ENCODE peak calls at places on chromosomes 16 and 17, in five cellular contexts. L is sciatic nerve; O is foreskin keratinocyte; E is vagina; I is CD4-positive, CD25-positive, alpha-beta regulatory T cell. V is an unnamed sample.

GRCh38 chr16:84739349-84740124 is 39.7 kb downstream of the USP10 start:
- DNase-seq in L (no peak), O (no peak), E (no peak), I (no peak), V (no peak)

GRCh38 chr17:29590979-29591736 is 1.7 kb upstream of the GIT1 start:
- DNase-seq in L (peak), O (peak), E (no peak), I (peak), V (peak)

GRCh38 chr17:2545393-2545792 is 33.7 kb upstream of the METTL16 start:
- DNase-seq in L (no peak), O (no peak), E (no peak), I (no peak), V (no peak)

GRCh38 chr16:24539850-24540484 is 601 bp downstream of the RBBP6 start:
- DNase-seq in L (peak), O (no peak), E (no peak), I (no peak), V (no peak)

GRCh38 chr16:81905277-81905676 is 106.0 kb downstream of the SDR42E1 start:
- DNase-seq in L (no peak), O (no peak), E (no peak), I (no peak), V (no peak)

GRCh38 chr17:81581758-81582157 is 29.6 kb upstream of the FAAP100 start:
- DNase-seq in L (no peak), O (no peak), E (no peak), I (no peak), V (no peak)

GRCh38 chr17:50168319-50168718 is 2.5 kb downstream of the SGCA start:
- DNase-seq in L (no peak), O (no peak), E (no peak), I (no peak), V (no peak)

GRCh38 chr17:81420769-81421462 is 25.7 kb downstream of the BAHCC1 start:
- DNase-seq in L (no peak), O (no peak), E (no peak), I (no peak), V (no peak)

GRCh38 chr16:73028263-73028662 is 19.7 kb downstream of the ZFHX3 start:
- DNase-seq in L (peak), O (no peak), E (no peak), I (no peak), V (no peak)

GRCh38 chr16:88940196-88941050 is 36.6 kb downstream of the CBFA2T3 start:
- DNase-seq in L (no peak), O (no peak), E (no peak), I (no peak), V (peak)

GRCh38 chr17:4232168-4232813 is 31.5 kb downstream of the ANKFY1 start:
- DNase-seq in L (no peak), O (peak), E (no peak), I (peak), V (no peak)

GRCh38 chr17:40316571-40317344 is 7.8 kb downstream of the RARA start:
- DNase-seq in L (no peak), O (peak), E (no peak), I (no peak), V (peak)

GRCh38 chr17:80123791-80124190 is 22.4 kb downstream of the GAA start:
- DNase-seq in L (peak), O (peak), E (no peak), I (no peak), V (no peak)

GRCh38 chr17:2484876-2485275 is 26.8 kb downstream of the METTL16 start:
- DNase-seq in L (no peak), O (peak), E (no peak), I (no peak), V (peak)

GRCh38 chr16:8958344-8958808 is 5.3 kb downstream of the USP7 start:
- DNase-seq in L (no peak), O (no peak), E (no peak), I (no peak), V (no peak)

GRCh38 chr17:27315322-27315721 is 21.4 kb downstream of the WSB1 start:
- DNase-seq in L (peak), O (peak), E (no peak), I (no peak), V (no peak)

GRCh38 chr17:1871743-1872142 is 41.9 kb downstream of the RPA1 start:
- DNase-seq in L (no peak), O (no peak), E (no peak), I (peak), V (no peak)

GRCh38 chr17:10738516-10739258 is 8.9 kb upstream of the TMEM220 start:
- DNase-seq in L (no peak), O (no peak), E (no peak), I (no peak), V (no peak)

GRCh38 chr17:39197380-39198185 is at the start of gene CACNB1:
- DNase-seq in L (peak), O (peak), E (no peak), I (peak), V (peak)

GRCh38 chr17:72945468-72945867 is 147.0 kb downstream of the SLC39A11 start:
- DNase-seq in L (no peak), O (no peak), E (no peak), I (no peak), V (no peak)

GRCh38 chr16:31038993-31039392 is 5.6 kb downstream of the STX4 start:
- DNase-seq in L (no peak), O (no peak), E (no peak), I (no peak), V (no peak)

GRCh38 chr16:1998360-1998835 is 8.6 kb downstream of the SYNGR3 start:
- DNase-seq in L (no peak), O (no peak), E (no peak), I (no peak), V (no peak)

GRCh38 chr17:5522476-5522875 is 36.1 kb downstream of the MIS12 start:
- DNase-seq in L (no peak), O (no peak), E (no peak), I (no peak), V (no peak)

GRCh38 chr16:69741951-69742904 is 12.5 kb downstream of the NOB1 start:
- DNase-seq in L (peak), O (peak), E (no peak), I (no peak), V (peak)

GRCh38 chr16:74505011-74505410 is 83.7 kb upstream of the CLEC18B start:
- DNase-seq in L (no peak), O (no peak), E (no peak), I (no peak), V (no peak)

GRCh38 chr16:677306-678190 is 2.1 kb downstream of the RHBDL1 start:
- DNase-seq in L (no peak), O (no peak), E (no peak), I (no peak), V (no peak)

GRCh38 chr16:70710422-70711210 is 24.8 kb upstream of the MTSS2 start:
- DNase-seq in L (no peak), O (no peak), E (no peak), I (no peak), V (no peak)

GRCh38 chr17:37824534-37825485 is 80.0 kb upstream of the HNF1B start:
- DNase-seq in L (no peak), O (peak), E (no peak), I (no peak), V (no peak)

GRCh38 chr17:2095536-2095910 is 40.6 kb downstream of the HIC1 start:
- DNase-seq in L (no peak), O (no peak), E (no peak), I (no peak), V (no peak)

GRCh38 chr16:27237229-27238015 is 31.1 kb downstream of the NSMCE1 start:
- DNase-seq in L (peak), O (no peak), E (no peak), I (peak), V (peak)

GRCh38 chr17:8125196-8125946 is 1.5 kb upstream of the HES7 start:
- DNase-seq in L (peak), O (peak), E (no peak), I (peak), V (peak)

GRCh38 chr17:32899240-32900013 is 22.5 kb upstream of the MYO1D start:
- DNase-seq in L (no peak), O (no peak), E (no peak), I (no peak), V (no peak)

GRCh38 chr17:37261286-37261685 is 114.5 kb upstream of the C17orf78 start:
- DNase-seq in L (no peak), O (no peak), E (no peak), I (no peak), V (no peak)

GRCh38 chr17:18362509-18363020 is 785 bp downstream of the SHMT1 start:
- DNase-seq in L (peak), O (peak), E (no peak), I (no peak), V (peak)

GRCh38 chr16:68993885-68994284 is 111.6 kb upstream of the HAS3 start:
- DNase-seq in L (no peak), O (peak), E (no peak), I (no peak), V (no peak)

GRCh38 chr16:50509521-50510341 is 38.5 kb upstream of the NKD1 start:
- DNase-seq in L (no peak), O (peak), E (peak), I (peak), V (peak)

GRCh38 chr17:69605571-69605970 is 191.1 kb downstream of the MAP2K6 start:
- DNase-seq in L (no peak), O (no peak), E (no peak), I (no peak), V (no peak)

GRCh38 chr16:47732122-47732805 is 271.1 kb downstream of the PHKB start:
- DNase-seq in L (no peak), O (peak), E (no peak), I (no peak), V (no peak)

GRCh38 chr16:82655315-82655714 is 28.5 kb downstream of the CDH13 start:
- DNase-seq in L (no peak), O (peak), E (no peak), I (peak), V (no peak)

V was measured in cerebellar cortex.